ENCODE peak calls at places on chromosomes 7 and 10, in seven cellular contexts. J is HFFc6; L is posterior cingulate gyrus; B is CD8-positive, alpha-beta T cell; R is A172; E is endothelial cell; H is astrocyte of the spinal cord. O is an unnamed sample.

GRCh38 chr10:80702143-80702542 is 164.4 kb downstream of the SH2D4B start:
- DNase-seq in H (no peak), J (no peak), R (no peak), E (no peak), L (peak), B (no peak), O (no peak)

GRCh38 chr7:73532224-73532623 is 10.1 kb upstream of the BAZ1B start:
- DNase-seq in R (no peak), B (no peak), L (no peak), H (no peak), E (no peak), J (no peak), O (no peak)

GRCh38 chr7:23864984-23865383 is 155.0 kb downstream of the STK31 start:
- DNase-seq in L (no peak), E (no peak), B (no peak), J (no peak), R (peak), H (peak), O (peak)

GRCh38 chr7:2607122-2607912 is 24.5 kb upstream of the TTYH3 start:
- DNase-seq in H (no peak), B (no peak), E (no peak), L (no peak), R (no peak), J (no peak), O (no peak)

GRCh38 chr7:36661135-36661840 is 63.0 kb downstream of the AOAH start:
- DNase-seq in H (no peak), B (no peak), J (no peak), L (no peak), R (peak), E (no peak), O (peak)

GRCh38 chr10:26780793-26781601 is 79.8 kb downstream of the ABI1 start:
- DNase-seq in R (peak), J (peak), L (no peak), E (no peak), H (peak), B (no peak), O (peak)

GRCh38 chr10:28087675-28088351 is 88.9 kb upstream of the ODAD2 start:
- DNase-seq in E (no peak), L (no peak), R (peak), B (no peak), J (peak), H (peak), O (peak)

GRCh38 chr7:25028370-25028971 is 48.5 kb upstream of the OSBPL3 start:
- DNase-seq in J (peak), E (no peak), L (no peak), R (peak), H (peak), B (no peak), O (peak)

GRCh38 chr10:12897278-12897677 is 104.2 kb downstream of the CCDC3 start:
- DNase-seq in H (no peak), E (no peak), R (no peak), L (no peak), J (no peak), B (no peak), O (no peak)

O was measured in PC-3.